ENCODE peak calls at places on chromosomes 7 and 10, in eight cellular contexts. One of them, this sample, is unnamed.

GRCh38 chr7:5567810-5568209 is 144.2 kb upstream of the TNRC18 start:
- DNase-seq in ELR: peak
- DNase-seq in left cardiac atrium: no peak
- DNase-seq in SW 1271: no peak
- DNase-seq in cardiac septum: no peak
- DNase-seq in NCI-H1105: no peak
- DNase-seq in midbrain: no peak
- DNase-seq in HTR-8/SVneo: no peak
- DNase-seq in this sample: no peak

GRCh38 chr10:75424553-75424952 is 6.9 kb upstream of the LRMDA start:
- DNase-seq in ELR: no peak
- DNase-seq in left cardiac atrium: no peak
- DNase-seq in SW 1271: no peak
- DNase-seq in cardiac septum: no peak
- DNase-seq in NCI-H1105: no peak
- DNase-seq in midbrain: no peak
- DNase-seq in HTR-8/SVneo: no peak
- DNase-seq in this sample: no peak

GRCh38 chr10:79320785-79321493 is 26.3 kb upstream of the PPIF start:
- DNase-seq in ELR: peak
- DNase-seq in left cardiac atrium: peak
- DNase-seq in SW 1271: peak
- DNase-seq in cardiac septum: no peak
- DNase-seq in NCI-H1105: no peak
- DNase-seq in midbrain: no peak
- DNase-seq in HTR-8/SVneo: peak
- DNase-seq in this sample: peak

GRCh38 chr10:11677480-11677879 is 64.7 kb upstream of the ECHDC3 start:
- DNase-seq in ELR: no peak
- DNase-seq in left cardiac atrium: no peak
- DNase-seq in SW 1271: no peak
- DNase-seq in cardiac septum: no peak
- DNase-seq in NCI-H1105: no peak
- DNase-seq in midbrain: no peak
- DNase-seq in HTR-8/SVneo: no peak
- DNase-seq in this sample: no peak

GRCh38 chr7:39890411-39890810 is 59.6 kb upstream of the CDK13 start:
- DNase-seq in ELR: no peak
- DNase-seq in left cardiac atrium: no peak
- DNase-seq in SW 1271: no peak
- DNase-seq in cardiac septum: no peak
- DNase-seq in NCI-H1105: no peak
- DNase-seq in midbrain: no peak
- DNase-seq in HTR-8/SVneo: no peak
- DNase-seq in this sample: no peak

GRCh38 chr10:71945819-71946474 is 18.2 kb upstream of the CHST3 start:
- DNase-seq in ELR: no peak
- DNase-seq in left cardiac atrium: no peak
- DNase-seq in SW 1271: no peak
- DNase-seq in cardiac septum: no peak
- DNase-seq in NCI-H1105: no peak
- DNase-seq in midbrain: no peak
- DNase-seq in HTR-8/SVneo: no peak
- DNase-seq in this sample: no peak

GRCh38 chr10:2019281-2019680 is 282.0 kb upstream of the ADARB2 start:
- DNase-seq in ELR: no peak
- DNase-seq in left cardiac atrium: no peak
- DNase-seq in SW 1271: no peak
- DNase-seq in cardiac septum: no peak
- DNase-seq in NCI-H1105: no peak
- DNase-seq in midbrain: no peak
- DNase-seq in HTR-8/SVneo: no peak
- DNase-seq in this sample: no peak

GRCh38 chr7:156560075-156560474 is 80.5 kb upstream of the RNF32 start:
- DNase-seq in ELR: peak
- DNase-seq in left cardiac atrium: no peak
- DNase-seq in SW 1271: no peak
- DNase-seq in cardiac septum: no peak
- DNase-seq in NCI-H1105: no peak
- DNase-seq in midbrain: no peak
- DNase-seq in HTR-8/SVneo: no peak
- DNase-seq in this sample: no peak

GRCh38 chr7:130298927-130299326 is 6.0 kb downstream of the CPA4 start:
- DNase-seq in ELR: no peak
- DNase-seq in left cardiac atrium: no peak
- DNase-seq in SW 1271: no peak
- DNase-seq in cardiac septum: no peak
- DNase-seq in NCI-H1105: no peak
- DNase-seq in midbrain: no peak
- DNase-seq in HTR-8/SVneo: no peak
- DNase-seq in this sample: no peak

GRCh38 chr10:119250641-119251314 is 43.4 kb downstream of the GRK5 start:
- DNase-seq in ELR: peak
- DNase-seq in left cardiac atrium: no peak
- DNase-seq in SW 1271: peak
- DNase-seq in cardiac septum: no peak
- DNase-seq in NCI-H1105: no peak
- DNase-seq in midbrain: no peak
- DNase-seq in HTR-8/SVneo: no peak
- DNase-seq in this sample: peak

GRCh38 chr7:90951986-90952648 is 312.1 kb upstream of the FZD1 start:
- DNase-seq in ELR: no peak
- DNase-seq in left cardiac atrium: no peak
- DNase-seq in SW 1271: no peak
- DNase-seq in cardiac septum: no peak
- DNase-seq in NCI-H1105: no peak
- DNase-seq in midbrain: no peak
- DNase-seq in HTR-8/SVneo: no peak
- DNase-seq in this sample: no peak

GRCh38 chr10:110568055-110568735 is 700 bp downstream of the SMC3 start:
- DNase-seq in ELR: peak
- DNase-seq in left cardiac atrium: peak
- DNase-seq in SW 1271: no peak
- DNase-seq in cardiac septum: peak
- DNase-seq in NCI-H1105: no peak
- DNase-seq in midbrain: peak
- DNase-seq in HTR-8/SVneo: peak
- DNase-seq in this sample: peak

GRCh38 chr7:58086871-58087535 is 637.0 kb downstream of the ZNF716 start:
- DNase-seq in ELR: no peak
- DNase-seq in left cardiac atrium: peak
- DNase-seq in SW 1271: no peak
- DNase-seq in cardiac septum: no peak
- DNase-seq in NCI-H1105: no peak
- DNase-seq in midbrain: no peak
- DNase-seq in HTR-8/SVneo: no peak
- DNase-seq in this sample: no peak

GRCh38 chr7:24464846-24465245 is 108.4 kb upstream of the PALS2 start:
- DNase-seq in ELR: no peak
- DNase-seq in left cardiac atrium: no peak
- DNase-seq in SW 1271: no peak
- DNase-seq in cardiac septum: no peak
- DNase-seq in NCI-H1105: no peak
- DNase-seq in midbrain: no peak
- DNase-seq in HTR-8/SVneo: no peak
- DNase-seq in this sample: no peak

GRCh38 chr10:27482984-27483956 is 20.8 kb upstream of the RAB18 start:
- DNase-seq in ELR: peak
- DNase-seq in left cardiac atrium: no peak
- DNase-seq in SW 1271: peak
- DNase-seq in cardiac septum: no peak
- DNase-seq in NCI-H1105: no peak
- DNase-seq in midbrain: no peak
- DNase-seq in HTR-8/SVneo: peak
- DNase-seq in this sample: peak

GRCh38 chr7:123537026-123537642 is 2.7 kb upstream of the IQUB start:
- DNase-seq in ELR: peak
- DNase-seq in left cardiac atrium: no peak
- DNase-seq in SW 1271: peak
- DNase-seq in cardiac septum: no peak
- DNase-seq in NCI-H1105: no peak
- DNase-seq in midbrain: peak
- DNase-seq in HTR-8/SVneo: no peak
- DNase-seq in this sample: peak

GRCh38 chr7:74252893-74253292 is 1.3 kb downstream of the RFC2 start:
- DNase-seq in ELR: no peak
- DNase-seq in left cardiac atrium: no peak
- DNase-seq in SW 1271: no peak
- DNase-seq in cardiac septum: no peak
- DNase-seq in NCI-H1105: peak
- DNase-seq in midbrain: no peak
- DNase-seq in HTR-8/SVneo: no peak
- DNase-seq in this sample: no peak

GRCh38 chr10:72292223-72292691 is 18.5 kb downstream of the DDIT4 start:
- DNase-seq in ELR: peak
- DNase-seq in left cardiac atrium: no peak
- DNase-seq in SW 1271: no peak
- DNase-seq in cardiac septum: no peak
- DNase-seq in NCI-H1105: no peak
- DNase-seq in midbrain: no peak
- DNase-seq in HTR-8/SVneo: no peak
- DNase-seq in this sample: peak

GRCh38 chr10:60901561-60902235 is 42.3 kb downstream of the RHOBTB1 start:
- DNase-seq in ELR: no peak
- DNase-seq in left cardiac atrium: peak
- DNase-seq in SW 1271: no peak
- DNase-seq in cardiac septum: peak
- DNase-seq in NCI-H1105: peak
- DNase-seq in midbrain: peak
- DNase-seq in HTR-8/SVneo: no peak
- DNase-seq in this sample: no peak

GRCh38 chr7:87475359-87476178 is at the start of gene ABCB4:
- DNase-seq in ELR: no peak
- DNase-seq in left cardiac atrium: peak
- DNase-seq in SW 1271: no peak
- DNase-seq in cardiac septum: no peak
- DNase-seq in NCI-H1105: no peak
- DNase-seq in midbrain: no peak
- DNase-seq in HTR-8/SVneo: no peak
- DNase-seq in this sample: no peak

GRCh38 chr10:110172155-110172554 is 35.2 kb upstream of the MXI1 start:
- DNase-seq in ELR: peak
- DNase-seq in left cardiac atrium: no peak
- DNase-seq in SW 1271: no peak
- DNase-seq in cardiac septum: no peak
- DNase-seq in NCI-H1105: no peak
- DNase-seq in midbrain: no peak
- DNase-seq in HTR-8/SVneo: no peak
- DNase-seq in this sample: no peak

GRCh38 chr7:28956608-28957063 is 1.5 kb downstream of the TRIL start:
- DNase-seq in ELR: no peak
- DNase-seq in left cardiac atrium: peak
- DNase-seq in SW 1271: peak
- DNase-seq in cardiac septum: peak
- DNase-seq in NCI-H1105: no peak
- DNase-seq in midbrain: peak
- DNase-seq in HTR-8/SVneo: no peak
- DNase-seq in this sample: peak

GRCh38 chr10:14649739-14650138 is 125.0 kb downstream of the FAM107B start:
- DNase-seq in ELR: no peak
- DNase-seq in left cardiac atrium: no peak
- DNase-seq in SW 1271: no peak
- DNase-seq in cardiac septum: no peak
- DNase-seq in NCI-H1105: no peak
- DNase-seq in midbrain: no peak
- DNase-seq in HTR-8/SVneo: no peak
- DNase-seq in this sample: no peak

GRCh38 chr10:3484306-3485187 is 300.5 kb downstream of the KLF6 start:
- DNase-seq in ELR: peak
- DNase-seq in left cardiac atrium: no peak
- DNase-seq in SW 1271: no peak
- DNase-seq in cardiac septum: no peak
- DNase-seq in NCI-H1105: no peak
- DNase-seq in midbrain: no peak
- DNase-seq in HTR-8/SVneo: no peak
- DNase-seq in this sample: no peak

GRCh38 chr7:101681170-101682007 is 52.3 kb upstream of the MYL10 start:
- DNase-seq in ELR: peak
- DNase-seq in left cardiac atrium: peak
- DNase-seq in SW 1271: peak
- DNase-seq in cardiac septum: peak
- DNase-seq in NCI-H1105: no peak
- DNase-seq in midbrain: peak
- DNase-seq in HTR-8/SVneo: peak
- DNase-seq in this sample: peak

GRCh38 chr10:129692695-129693094 is 225.7 kb downstream of the MGMT start:
- DNase-seq in ELR: no peak
- DNase-seq in left cardiac atrium: no peak
- DNase-seq in SW 1271: no peak
- DNase-seq in cardiac septum: no peak
- DNase-seq in NCI-H1105: no peak
- DNase-seq in midbrain: no peak
- DNase-seq in HTR-8/SVneo: no peak
- DNase-seq in this sample: no peak

GRCh38 chr10:124745678-124746077 is 1.5 kb upstream of the FAM53B start:
- DNase-seq in ELR: peak
- DNase-seq in left cardiac atrium: no peak
- DNase-seq in SW 1271: peak
- DNase-seq in cardiac septum: no peak
- DNase-seq in NCI-H1105: peak
- DNase-seq in midbrain: no peak
- DNase-seq in HTR-8/SVneo: no peak
- DNase-seq in this sample: peak

GRCh38 chr10:79226391-79227245 is 120.7 kb upstream of the PPIF start:
- DNase-seq in ELR: no peak
- DNase-seq in left cardiac atrium: no peak
- DNase-seq in SW 1271: no peak
- DNase-seq in cardiac septum: no peak
- DNase-seq in NCI-H1105: no peak
- DNase-seq in midbrain: no peak
- DNase-seq in HTR-8/SVneo: no peak
- DNase-seq in this sample: no peak

GRCh38 chr7:115146148-115146547 is 224.3 kb downstream of the MDFIC start:
- DNase-seq in ELR: no peak
- DNase-seq in left cardiac atrium: no peak
- DNase-seq in SW 1271: no peak
- DNase-seq in cardiac septum: no peak
- DNase-seq in NCI-H1105: no peak
- DNase-seq in midbrain: no peak
- DNase-seq in HTR-8/SVneo: no peak
- DNase-seq in this sample: peak

GRCh38 chr10:30600005-30600404 is 29.5 kb downstream of the LYZL2 start:
- DNase-seq in ELR: no peak
- DNase-seq in left cardiac atrium: no peak
- DNase-seq in SW 1271: no peak
- DNase-seq in cardiac septum: no peak
- DNase-seq in NCI-H1105: no peak
- DNase-seq in midbrain: no peak
- DNase-seq in HTR-8/SVneo: no peak
- DNase-seq in this sample: no peak

GRCh38 chr7:98565114-98565513 is 52.0 kb upstream of the NPTX2 start:
- DNase-seq in ELR: no peak
- DNase-seq in left cardiac atrium: no peak
- DNase-seq in SW 1271: no peak
- DNase-seq in cardiac septum: no peak
- DNase-seq in NCI-H1105: no peak
- DNase-seq in midbrain: no peak
- DNase-seq in HTR-8/SVneo: no peak
- DNase-seq in this sample: no peak

GRCh38 chr10:68997216-68997615 is 8.6 kb downstream of the KIFBP start:
- DNase-seq in ELR: no peak
- DNase-seq in left cardiac atrium: no peak
- DNase-seq in SW 1271: no peak
- DNase-seq in cardiac septum: no peak
- DNase-seq in NCI-H1105: no peak
- DNase-seq in midbrain: no peak
- DNase-seq in HTR-8/SVneo: no peak
- DNase-seq in this sample: no peak

GRCh38 chr10:129626801-129627434 is 159.9 kb downstream of the MGMT start:
- DNase-seq in ELR: no peak
- DNase-seq in left cardiac atrium: no peak
- DNase-seq in SW 1271: no peak
- DNase-seq in cardiac septum: no peak
- DNase-seq in NCI-H1105: no peak
- DNase-seq in midbrain: no peak
- DNase-seq in HTR-8/SVneo: no peak
- DNase-seq in this sample: no peak

This sample was measured in mammary epithelial cell.